ENCODE peak calls at places on chromosomes 5 and 9, in four cellular contexts. One of them, this sample, is unnamed.

GRCh38 chr5:124783285-124783684 is 36.8 kb upstream of the ZNF608 start:
- DNase-seq in stomach: no peak
- DNase-seq in suprapubic skin: no peak
- DNase-seq in spleen: no peak
- DNase-seq in this sample: no peak

GRCh38 chr9:69696802-69697201 is 24.6 kb upstream of the APBA1 start:
- DNase-seq in suprapubic skin: no peak
- DNase-seq in spleen: no peak
- DNase-seq in stomach: no peak
- DNase-seq in this sample: no peak

GRCh38 chr9:128818839-128819715 is 777 bp downstream of the ENDOG start:
- DNase-seq in suprapubic skin: no peak
- DNase-seq in stomach: peak
- DNase-seq in spleen: peak
- DNase-seq in this sample: no peak

GRCh38 chr9:115211413-115212204 is 93.7 kb upstream of the TNC start:
- DNase-seq in stomach: no peak
- DNase-seq in suprapubic skin: no peak
- DNase-seq in spleen: no peak
- DNase-seq in this sample: no peak

GRCh38 chr5:65086234-65086886 is 317.6 kb downstream of the CWC27 start:
- DNase-seq in stomach: no peak
- DNase-seq in spleen: no peak
- DNase-seq in suprapubic skin: no peak
- DNase-seq in this sample: no peak

GRCh38 chr5:151383011-151383410 is 35.7 kb upstream of the SLC36A2 start:
- DNase-seq in stomach: no peak
- DNase-seq in spleen: no peak
- DNase-seq in suprapubic skin: no peak
- DNase-seq in this sample: no peak

GRCh38 chr5:2817031-2817603 is 65.6 kb upstream of the IRX2 start:
- DNase-seq in suprapubic skin: no peak
- DNase-seq in stomach: no peak
- DNase-seq in spleen: no peak
- DNase-seq in this sample: no peak

GRCh38 chr5:151078490-151079262 is 2.2 kb downstream of the TNIP1 start:
- DNase-seq in stomach: no peak
- DNase-seq in spleen: peak
- DNase-seq in suprapubic skin: no peak
- DNase-seq in this sample: no peak

GRCh38 chr9:96117398-96118060 is 184.4 kb downstream of the HSD17B3 start:
- DNase-seq in suprapubic skin: no peak
- DNase-seq in stomach: no peak
- DNase-seq in spleen: no peak
- DNase-seq in this sample: no peak

GRCh38 chr9:116646661-116647514 is 40.2 kb upstream of the TRIM32 start:
- DNase-seq in spleen: no peak
- DNase-seq in suprapubic skin: no peak
- DNase-seq in stomach: no peak
- DNase-seq in this sample: no peak

GRCh38 chr5:25858019-25858418 is 1180.4 kb downstream of the CDH9 start:
- DNase-seq in stomach: no peak
- DNase-seq in spleen: no peak
- DNase-seq in suprapubic skin: no peak
- DNase-seq in this sample: no peak

GRCh38 chr5:36173426-36173825 is 21.5 kb downstream of the SKP2 start:
- DNase-seq in stomach: no peak
- DNase-seq in suprapubic skin: no peak
- DNase-seq in spleen: no peak
- DNase-seq in this sample: no peak

GRCh38 chr5:157088342-157088990 is 20.4 kb downstream of the HAVCR2 start:
- DNase-seq in suprapubic skin: no peak
- DNase-seq in spleen: no peak
- DNase-seq in stomach: no peak
- DNase-seq in this sample: no peak

GRCh38 chr5:98428806-98429205 is 344.7 kb upstream of the RGMB start:
- DNase-seq in spleen: no peak
- DNase-seq in stomach: peak
- DNase-seq in suprapubic skin: no peak
- DNase-seq in this sample: no peak

GRCh38 chr9:21110708-21111576 is 30.7 kb downstream of the IFNW1 start:
- DNase-seq in stomach: no peak
- DNase-seq in spleen: no peak
- DNase-seq in suprapubic skin: no peak
- DNase-seq in this sample: no peak

GRCh38 chr9:123468541-123468940 is 112.5 kb downstream of the CRB2 start:
- DNase-seq in spleen: no peak
- DNase-seq in suprapubic skin: no peak
- DNase-seq in stomach: no peak
- DNase-seq in this sample: no peak
- H3K27ac ChIP-seq in spleen: no peak
- H3K27ac ChIP-seq in suprapubic skin: no peak
- H3K27ac ChIP-seq in stomach: no peak
- H3K27ac ChIP-seq in this sample: no peak

GRCh38 chr9:86947146-86948081 is at the start of gene GAS1:
- DNase-seq in suprapubic skin: peak
- DNase-seq in spleen: peak
- DNase-seq in stomach: peak
- DNase-seq in this sample: no peak

GRCh38 chr9:86945868-86946711 is 1.2 kb downstream of the GAS1 start:
- DNase-seq in suprapubic skin: peak
- DNase-seq in spleen: peak
- DNase-seq in stomach: peak
- DNase-seq in this sample: no peak

GRCh38 chr9:86944974-86945867 is 2.1 kb downstream of the GAS1 start:
- DNase-seq in suprapubic skin: no peak
- DNase-seq in spleen: peak
- DNase-seq in stomach: no peak
- DNase-seq in this sample: no peak

GRCh38 chr9:86946712-86947145 is 577 bp downstream of the GAS1 start:
- DNase-seq in suprapubic skin: peak
- DNase-seq in stomach: peak
- DNase-seq in spleen: peak
- DNase-seq in this sample: no peak

DNA sequence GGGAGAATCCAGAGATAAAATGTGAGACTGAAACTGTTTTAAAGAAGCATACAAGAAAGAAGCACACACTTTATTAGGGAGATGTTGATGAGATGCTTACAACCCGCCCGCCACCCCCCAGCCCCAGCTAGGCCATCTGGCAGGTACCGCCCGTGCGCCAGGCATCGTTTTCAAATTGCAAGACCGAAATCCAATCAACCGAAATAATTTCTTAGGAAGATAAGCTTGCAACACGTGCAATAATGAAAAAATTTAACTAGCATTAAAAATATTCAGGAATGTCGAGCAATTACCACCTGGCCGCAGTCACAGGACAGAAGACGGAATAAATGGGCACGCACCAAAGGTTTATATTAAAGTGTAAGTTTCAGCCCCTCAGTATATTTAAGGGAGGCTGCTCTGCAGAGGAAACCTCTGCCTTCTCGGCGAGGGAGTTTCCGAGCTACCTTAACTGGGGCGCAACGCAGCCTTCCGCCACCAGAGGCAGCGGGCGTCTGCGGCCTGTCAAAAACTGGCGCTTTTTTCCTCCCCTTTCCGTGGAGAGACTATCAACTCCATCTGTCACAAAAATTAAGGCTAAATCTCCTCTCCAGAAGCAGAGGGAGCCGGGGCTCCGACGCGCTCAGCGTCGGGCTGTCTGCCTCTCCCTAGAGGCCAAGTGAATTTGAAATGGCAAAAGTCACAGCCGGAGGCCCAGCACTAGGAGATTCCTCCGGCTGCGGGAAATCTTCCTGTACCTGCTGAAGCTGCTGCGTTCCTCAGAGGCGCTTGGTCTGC is 1.0 kb upstream of the GAS1 start:
- DNase-seq in spleen: peak
- DNase-seq in suprapubic skin: peak
- DNase-seq in stomach: peak
- DNase-seq in this sample: no peak
- TF ChIP-seq POLR2AphosphoS5 in spleen: no peak
- TF ChIP-seq POLR2AphosphoS5 in suprapubic skin: no peak
- TF ChIP-seq POLR2AphosphoS5 in stomach: peak
- TF ChIP-seq POLR2AphosphoS5 in this sample: peak

GRCh38 chr9:36327903-36328302 is 69.7 kb upstream of the GNE start:
- DNase-seq in stomach: no peak
- DNase-seq in suprapubic skin: peak
- DNase-seq in spleen: no peak
- DNase-seq in this sample: no peak
- H3K27ac ChIP-seq in stomach: no peak
- H3K27ac ChIP-seq in suprapubic skin: no peak
- H3K27ac ChIP-seq in spleen: no peak
- H3K27ac ChIP-seq in this sample: no peak

GRCh38 chr9:112033237-112034215 is 136.9 kb downstream of the UGCG start:
- DNase-seq in stomach: no peak
- DNase-seq in spleen: no peak
- DNase-seq in suprapubic skin: no peak
- DNase-seq in this sample: no peak
- TF ChIP-seq POLR2AphosphoS5 in stomach: no peak
- TF ChIP-seq POLR2AphosphoS5 in spleen: no peak
- TF ChIP-seq POLR2AphosphoS5 in suprapubic skin: no peak
- TF ChIP-seq POLR2AphosphoS5 in this sample: no peak

GRCh38 chr9:90808890-90809685 is 7.5 kb downstream of the SYK start:
- DNase-seq in spleen: peak
- DNase-seq in suprapubic skin: no peak
- DNase-seq in stomach: no peak
- DNase-seq in this sample: no peak
- H3K27ac ChIP-seq in spleen: peak
- H3K27ac ChIP-seq in suprapubic skin: no peak
- H3K27ac ChIP-seq in stomach: peak
- H3K27ac ChIP-seq in this sample: no peak

GRCh38 chr9:73869261-73869660 is 627.9 kb upstream of the RORB start:
- DNase-seq in suprapubic skin: no peak
- DNase-seq in spleen: no peak
- DNase-seq in stomach: peak
- DNase-seq in this sample: no peak
- TF ChIP-seq POLR2AphosphoS5 in suprapubic skin: no peak
- TF ChIP-seq POLR2AphosphoS5 in spleen: no peak
- TF ChIP-seq POLR2AphosphoS5 in stomach: no peak
- TF ChIP-seq POLR2AphosphoS5 in this sample: no peak

GRCh38 chr5:154242442-154242841 is 51.9 kb downstream of the GALNT10 start:
- DNase-seq in suprapubic skin: no peak
- DNase-seq in stomach: no peak
- DNase-seq in spleen: no peak
- DNase-seq in this sample: no peak
- H3K27ac ChIP-seq in suprapubic skin: no peak
- H3K27ac ChIP-seq in stomach: no peak
- H3K27ac ChIP-seq in spleen: no peak
- H3K27ac ChIP-seq in this sample: no peak

GRCh38 chr5:433836-434235 is 9.1 kb upstream of the EXOC3 start:
- DNase-seq in stomach: peak
- DNase-seq in suprapubic skin: no peak
- DNase-seq in spleen: peak
- DNase-seq in this sample: no peak

GRCh38 chr5:431711-432050 is 11.3 kb upstream of the EXOC3 start:
- DNase-seq in spleen: peak
- DNase-seq in stomach: no peak
- DNase-seq in suprapubic skin: no peak
- DNase-seq in this sample: no peak

GRCh38 chr5:434443-435146 is 8.4 kb upstream of the EXOC3 start:
- DNase-seq in spleen: peak
- DNase-seq in stomach: no peak
- DNase-seq in suprapubic skin: peak
- DNase-seq in this sample: no peak

GRCh38 chr5:432201-432927 is 10.6 kb upstream of the EXOC3 start:
- DNase-seq in spleen: peak
- DNase-seq in stomach: peak
- DNase-seq in suprapubic skin: no peak
- DNase-seq in this sample: no peak

DNA sequence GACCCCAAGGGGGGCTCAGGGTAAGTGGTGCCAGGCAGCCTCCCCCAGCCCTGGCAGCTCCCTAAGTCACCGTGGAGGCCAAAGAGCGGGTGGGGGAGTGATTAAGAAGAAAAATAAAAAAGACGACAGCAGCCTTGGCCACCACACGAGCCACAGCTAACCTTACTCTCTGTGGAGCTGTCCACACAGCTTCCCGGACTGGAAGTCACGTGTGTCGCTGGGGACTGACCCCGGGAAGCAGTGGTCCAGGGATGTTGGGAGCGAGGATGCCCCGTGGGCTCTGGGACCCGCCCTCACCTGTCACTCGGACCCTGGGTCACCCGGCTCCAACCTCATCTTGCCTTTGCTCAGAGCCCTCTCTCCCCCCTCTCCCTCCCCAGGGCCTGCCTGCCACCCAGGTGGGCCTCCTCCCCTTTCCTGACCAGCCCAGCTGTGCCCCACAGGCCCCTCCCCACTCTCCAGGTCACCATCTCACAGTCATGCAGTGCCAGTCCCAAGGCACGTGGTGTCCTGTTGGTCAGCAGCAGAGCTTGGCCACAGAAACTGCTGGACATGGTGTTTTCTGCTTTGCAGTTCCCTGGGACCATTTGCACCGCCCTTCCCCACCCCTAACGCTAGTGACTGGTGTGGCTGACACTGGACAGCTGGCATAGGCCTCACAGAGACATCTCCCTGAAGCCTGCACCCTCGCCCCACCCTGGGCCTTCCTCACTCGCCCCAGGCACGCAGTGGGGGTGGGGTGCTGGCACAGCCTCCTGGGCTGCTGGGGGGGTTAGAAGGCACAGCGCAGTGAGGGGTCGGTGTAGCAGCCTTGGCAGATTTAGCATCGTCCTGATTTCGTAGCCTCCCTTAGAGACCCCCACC is 9.8 kb upstream of the EXOC3 start:
- DNase-seq in suprapubic skin: no peak
- DNase-seq in stomach: peak
- DNase-seq in spleen: no peak
- DNase-seq in this sample: no peak
- TF ChIP-seq POLR2AphosphoS5 in suprapubic skin: no peak
- TF ChIP-seq POLR2AphosphoS5 in stomach: no peak
- TF ChIP-seq POLR2AphosphoS5 in spleen: no peak
- TF ChIP-seq POLR2AphosphoS5 in this sample: no peak

DNA sequence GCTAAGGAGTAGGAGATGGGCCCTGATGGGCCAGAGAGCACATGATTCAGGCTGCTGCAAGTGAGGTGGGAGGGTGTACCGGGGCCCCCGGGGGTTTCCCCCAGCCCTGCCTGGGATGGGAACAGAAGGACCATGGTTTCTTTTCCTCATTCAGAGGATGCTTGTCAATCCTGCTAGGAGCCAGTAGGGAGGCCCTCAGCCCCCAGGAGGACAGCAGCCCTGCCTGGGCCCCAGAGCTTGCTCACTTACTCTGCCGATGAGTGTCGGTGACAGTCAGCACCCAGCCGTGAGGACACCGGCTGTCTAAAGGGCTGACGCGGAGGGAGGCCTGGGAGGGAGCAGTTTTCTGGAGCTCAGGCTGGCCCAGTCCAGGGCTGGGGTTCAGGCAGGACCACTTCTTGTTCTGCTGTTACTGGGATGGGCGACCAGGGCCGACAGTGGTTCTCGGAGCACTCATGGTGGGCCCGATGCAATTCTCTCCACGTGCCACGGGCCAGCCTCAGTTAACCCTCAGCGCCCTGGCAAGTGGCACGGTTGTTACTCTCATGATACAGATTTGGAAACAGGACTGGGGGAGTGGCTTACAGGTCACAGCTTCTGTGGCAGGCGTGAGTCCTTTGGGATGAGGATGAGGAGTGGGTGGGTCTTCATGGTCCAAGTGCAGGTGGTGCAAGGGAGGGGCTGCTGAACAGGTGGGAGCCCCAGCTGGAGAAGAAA is 1.8 kb downstream of the ARRDC1 start:
- DNase-seq in spleen: peak
- DNase-seq in suprapubic skin: no peak
- DNase-seq in stomach: no peak
- DNase-seq in this sample: no peak
- H3K27ac ChIP-seq in spleen: peak
- H3K27ac ChIP-seq in suprapubic skin: no peak
- H3K27ac ChIP-seq in stomach: peak
- H3K27ac ChIP-seq in this sample: no peak

This sample was measured in vagina.